ENCODE peak calls at places on chromosomes 12 and 14, in seven cellular contexts. G is lower leg skin, Q is GM12891, O is NB4, P is transverse colon, I is IMR-90, E is breast epithelium. H is an unnamed sample.

GRCh38 chr14:92644166-92644565 is 104.3 kb downstream of the LGMN start:
- DNase-seq in E (no peak), P (no peak), G (no peak), I (peak), O (no peak), Q (no peak), H (peak)

GRCh38 chr14:99173086-99173485 is 98.9 kb downstream of the BCL11B start:
- DNase-seq in O (no peak), I (no peak), E (no peak), G (no peak), Q (no peak), P (no peak), H (no peak)

GRCh38 chr12:131507881-131508280 is 203.0 kb upstream of the SFSWAP start:
- DNase-seq in O (no peak), E (no peak), P (no peak), G (no peak), Q (no peak), I (no peak), H (no peak)

GRCh38 chr12:25592725-25593495 is 39.8 kb upstream of the LMNTD1 start:
- DNase-seq in G (no peak), O (no peak), I (no peak), Q (no peak), E (no peak), P (no peak), H (no peak)

GRCh38 chr12:65611396-65611795 is 212.9 kb upstream of the HMGA2 start:
- DNase-seq in O (no peak), G (no peak), Q (no peak), E (no peak), P (no peak), I (no peak), H (no peak)

GRCh38 chr12:74111688-74112360 is 425.8 kb upstream of the ATXN7L3B start:
- DNase-seq in O (peak), Q (no peak), I (no peak), P (no peak), E (no peak), G (no peak), H (peak)

GRCh38 chr12:25194211-25194610 is 749 bp downstream of the DNAI7 start:
- DNase-seq in E (no peak), Q (no peak), P (no peak), G (no peak), I (no peak), O (no peak), H (no peak)

GRCh38 chr14:68910540-68910939 is 68.6 kb downstream of the ACTN1 start:
- DNase-seq in O (no peak), I (peak), E (no peak), P (no peak), G (no peak), Q (no peak), H (no peak)

GRCh38 chr12:100427078-100427477 is 46.6 kb upstream of the NR1H4 start:
- DNase-seq in E (no peak), O (no peak), G (no peak), I (peak), P (no peak), Q (no peak), H (peak)

GRCh38 chr14:69316449-69317391 is 56.8 kb downstream of the GALNT16 start:
- DNase-seq in I (peak), G (peak), Q (no peak), E (peak), P (peak), O (no peak), H (no peak)

GRCh38 chr14:91918159-91918883 is 29.2 kb downstream of the FBLN5 start:
- DNase-seq in I (no peak), P (no peak), G (no peak), E (no peak), Q (no peak), O (no peak), H (no peak)

GRCh38 chr14:91980157-91980556 is 32.7 kb upstream of the FBLN5 start:
- DNase-seq in E (no peak), G (peak), O (peak), I (peak), P (no peak), Q (peak), H (peak)

GRCh38 chr12:44875417-44875953 is 630 bp downstream of the NELL2 start:
- DNase-seq in I (no peak), Q (no peak), O (no peak), P (no peak), G (no peak), E (no peak), H (no peak)

GRCh38 chr12:106051853-106052531 is 86.8 kb downstream of the NUAK1 start:
- DNase-seq in G (no peak), E (no peak), P (no peak), O (no peak), I (peak), Q (no peak), H (no peak)

GRCh38 chr14:21061347-21061668 is 3.7 kb downstream of the RNASE8 start:
- DNase-seq in Q (no peak), O (no peak), E (no peak), P (no peak), G (no peak), I (no peak), H (no peak)

DNA sequence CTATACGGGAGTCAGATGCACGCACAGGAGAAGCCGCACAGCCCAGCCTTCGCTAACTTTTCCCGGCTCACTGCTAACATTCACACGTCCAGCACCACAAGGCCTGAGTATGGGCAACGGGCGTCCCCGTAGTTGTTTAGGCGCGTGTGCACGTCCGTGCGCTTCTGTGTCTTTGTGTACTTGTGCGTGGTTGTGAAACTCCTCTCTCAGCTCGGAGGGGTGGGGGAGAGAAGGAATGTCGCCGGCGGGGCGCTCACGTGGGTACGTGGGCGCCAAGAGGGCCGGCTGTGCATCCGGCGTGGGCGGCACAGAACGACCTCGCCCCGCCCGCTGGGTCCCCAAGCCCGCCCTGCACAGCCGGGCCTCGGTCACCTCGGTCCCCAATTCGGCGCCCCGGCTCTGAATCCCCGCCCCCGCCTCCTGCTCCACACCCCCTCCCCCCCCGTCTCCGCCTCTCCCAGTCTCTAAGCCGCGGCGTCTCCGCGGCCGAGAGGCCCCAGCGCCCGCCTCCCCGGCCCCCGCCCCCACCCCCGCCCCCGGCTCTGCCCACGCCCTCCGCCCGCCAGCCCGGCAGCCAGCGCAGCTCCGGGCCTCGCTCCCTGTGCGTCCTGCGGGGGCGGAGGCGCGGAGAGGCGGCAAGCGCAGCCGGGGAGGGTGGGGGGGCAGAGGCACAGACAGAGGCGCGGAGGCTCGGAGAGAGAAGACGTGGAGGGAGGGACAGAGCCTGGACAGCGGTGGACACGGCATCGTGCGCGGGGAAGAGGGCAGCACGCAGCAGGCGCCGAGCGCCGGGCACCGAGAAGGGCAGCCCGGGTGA is at the start of gene NAB2:
- DNase-seq in O (peak), P (peak), E (peak), I (peak), Q (peak), G (peak), H (peak)
- TF ChIP-seq POLR2A in O (peak), P (peak), E (peak), I (peak), Q (peak), G (peak), H (peak)

GRCh38 chr14:81172353-81172752 is 48.4 kb downstream of the GTF2A1 start:
- DNase-seq in Q (no peak), E (no peak), G (no peak), O (no peak), P (no peak), I (peak), H (no peak)

GRCh38 chr14:81169267-81169666 is 51.5 kb downstream of the GTF2A1 start:
- DNase-seq in P (no peak), G (no peak), Q (no peak), O (no peak), E (no peak), I (no peak), H (no peak)

GRCh38 chr14:81169711-81170103 is 51.1 kb downstream of the GTF2A1 start:
- DNase-seq in Q (no peak), P (peak), I (peak), E (peak), G (peak), O (peak), H (no peak)

GRCh38 chr14:81170829-81171195 is 49.9 kb downstream of the GTF2A1 start:
- DNase-seq in O (no peak), P (no peak), G (no peak), E (no peak), Q (no peak), I (no peak), H (no peak)

GRCh38 chr14:81170104-81170828 is 50.5 kb downstream of the GTF2A1 start:
- DNase-seq in P (peak), G (peak), Q (peak), I (peak), O (peak), E (peak), H (peak)
- TF ChIP-seq POLR2A in P (peak), G (peak), Q (peak), I (peak), O (peak), E (peak), H (peak)

GRCh38 chr14:65279958-65280357 is 132.6 kb upstream of the FUT8 start:
- DNase-seq in P (no peak), E (no peak), O (no peak), I (no peak), G (no peak), Q (no peak), H (no peak)

GRCh38 chr14:65277027-65277426 is 135.5 kb upstream of the FUT8 start:
- DNase-seq in O (no peak), I (peak), G (no peak), P (no peak), Q (no peak), E (no peak), H (no peak)

GRCh38 chr14:65279510-65279909 is 133.0 kb upstream of the FUT8 start:
- DNase-seq in I (no peak), G (no peak), Q (no peak), O (no peak), P (no peak), E (no peak), H (no peak)

GRCh38 chr14:65278589-65278988 is 133.9 kb upstream of the FUT8 start:
- DNase-seq in E (no peak), I (no peak), P (no peak), G (no peak), O (no peak), Q (no peak), H (no peak)

DNA sequence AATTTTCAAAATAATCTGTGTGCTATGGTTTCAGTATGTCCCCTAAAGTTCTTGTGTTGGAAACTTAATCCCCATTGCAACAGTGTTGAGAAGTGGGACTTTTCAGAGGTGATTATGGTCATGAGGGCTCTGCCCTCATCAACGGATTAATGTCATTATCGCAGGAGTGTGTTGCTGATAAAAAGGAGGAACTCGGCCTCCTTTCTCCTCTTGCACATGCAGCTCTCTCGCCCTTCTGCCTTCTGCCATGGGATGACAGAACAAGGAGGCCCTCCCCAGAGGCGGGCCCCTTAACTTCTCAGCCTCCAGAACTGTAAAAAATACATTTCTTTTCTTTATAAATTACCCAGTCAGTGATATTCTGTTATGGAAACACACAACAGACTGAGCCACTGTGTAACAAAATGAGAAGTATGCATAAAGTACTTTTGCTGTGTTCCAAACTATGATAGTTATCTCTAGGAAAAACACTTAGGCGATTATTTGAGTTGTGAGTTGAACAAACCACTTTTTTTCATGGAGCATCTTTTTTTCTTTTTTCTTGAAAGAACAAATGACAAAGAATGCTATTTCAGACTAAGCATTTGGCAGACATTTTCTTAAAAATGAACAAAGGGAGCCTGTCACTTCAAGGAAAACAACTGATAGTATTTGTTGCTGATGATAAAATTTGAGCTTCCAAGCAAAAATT is 134.8 kb upstream of the FUT8 start:
- DNase-seq in G (no peak), P (no peak), E (no peak), I (no peak), O (no peak), Q (no peak), H (no peak)
- TF ChIP-seq POLR2A in G (no peak), P (no peak), E (no peak), I (no peak), O (no peak), Q (no peak), H (no peak)

GRCh38 chr12:11651785-11652184 is 2.3 kb downstream of the ETV6 start:
- DNase-seq in E (no peak), P (peak), Q (no peak), O (peak), G (no peak), I (peak), H (no peak)

GRCh38 chr12:11650697-11651281 is 1.3 kb downstream of the ETV6 start:
- DNase-seq in I (peak), Q (no peak), E (no peak), P (peak), O (peak), G (no peak), H (no peak)

GRCh38 chr12:11651377-11651776 is 1.9 kb downstream of the ETV6 start:
- DNase-seq in O (peak), E (no peak), G (no peak), Q (no peak), I (no peak), P (no peak), H (no peak)

GRCh38 chr12:11653215-11653753 is 3.8 kb downstream of the ETV6 start:
- DNase-seq in O (peak), E (no peak), Q (no peak), P (peak), G (no peak), I (peak), H (no peak)

DNA sequence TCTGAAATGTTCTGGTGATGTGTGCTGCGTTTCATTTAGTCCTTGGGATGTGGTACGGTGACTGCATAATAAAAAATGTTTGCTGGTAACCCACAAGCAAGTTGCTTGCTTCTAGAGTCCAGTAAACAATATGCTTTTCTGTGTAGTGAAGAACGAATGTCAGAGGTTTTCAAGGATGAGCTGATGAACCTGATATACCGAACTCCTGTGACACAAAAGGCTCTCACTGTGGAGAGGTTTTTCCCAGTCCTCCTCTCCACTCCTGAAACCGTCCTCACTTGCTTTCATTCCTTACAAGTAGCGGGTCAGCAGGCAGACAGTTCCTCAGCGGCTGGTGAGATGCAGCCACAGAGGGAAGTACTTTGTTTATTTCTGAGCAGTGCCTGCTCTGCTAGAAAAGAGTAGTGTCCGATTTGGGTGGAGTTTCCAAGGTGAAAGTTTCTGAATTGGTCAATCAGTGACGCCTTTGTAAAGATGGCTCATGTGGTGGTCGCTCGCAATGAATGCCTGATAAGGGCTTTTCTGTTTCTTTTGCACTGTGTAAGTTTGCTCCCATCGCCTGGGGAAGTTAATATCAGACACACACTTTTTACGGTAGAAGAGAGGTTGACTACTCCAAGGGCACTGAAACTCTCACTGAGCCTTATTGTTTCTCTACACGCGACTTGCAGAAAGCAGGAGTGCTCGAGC is 3.0 kb downstream of the ETV6 start:
- DNase-seq in E (peak), Q (no peak), I (peak), G (peak), P (peak), O (peak), H (no peak)
- TF ChIP-seq POLR2A in E (no peak), Q (peak), I (peak), G (no peak), P (peak), O (peak), H (no peak)

DNA sequence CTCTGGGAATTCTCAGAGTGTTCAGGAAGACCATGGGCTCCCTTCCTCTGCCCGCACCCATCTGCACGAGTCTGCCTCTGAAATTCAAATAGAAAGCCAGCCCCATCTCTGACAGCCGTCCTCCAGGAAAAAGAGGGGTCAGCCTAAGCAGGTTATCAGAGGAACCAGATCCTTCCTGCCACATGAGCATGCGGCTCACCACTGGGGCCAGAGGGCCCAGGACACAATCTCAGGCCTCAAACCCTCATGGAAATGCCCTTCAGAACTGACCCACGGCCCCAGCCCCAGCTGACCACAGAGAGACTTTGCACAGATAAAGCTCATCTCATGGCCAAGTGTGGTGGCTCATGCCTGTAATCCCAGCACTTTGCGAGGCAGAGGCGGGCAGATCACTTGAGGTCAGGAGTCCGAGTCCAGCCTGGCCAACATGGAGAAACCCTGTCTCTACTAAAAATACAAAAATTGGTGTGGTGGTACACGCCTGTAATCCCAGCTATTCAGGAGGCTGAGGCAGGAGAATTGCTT is 23.2 kb downstream of the PXN start:
- DNase-seq in I (no peak), G (no peak), E (no peak), P (no peak), Q (no peak), O (no peak), H (no peak)
- TF ChIP-seq POLR2A in I (no peak), G (no peak), E (no peak), P (no peak), Q (no peak), O (no peak), H (no peak)

GRCh38 chr14:77799863-77800730 is at the start of gene ADCK1:
- DNase-seq in Q (peak), E (peak), G (peak), I (peak), P (peak), O (peak), H (peak)
- TF ChIP-seq POLR2A in Q (peak), E (no peak), G (no peak), I (no peak), P (peak), O (peak), H (peak)

H was measured in HCT116.